ENCODE peak calls at places on chromosomes 11 and 22, in seven cellular contexts. D, Z, P, G, B, R and X are unnamed samples.

GRCh38 chr22:40076702-40077645 is 82.2 kb downstream of the FAM83F start:
- DNase-seq in D (no peak), Z (no peak), P (no peak), G (no peak), B (no peak), R (no peak), X (no peak)

GRCh38 chr11:92048415-92048814 is 176.2 kb upstream of the FAT3 start:
- DNase-seq in D (no peak), Z (no peak), P (no peak), G (no peak), B (no peak), R (no peak), X (no peak)

GRCh38 chr11:130798801-130799200 is 117.5 kb downstream of the SNX19 start:
- DNase-seq in D (no peak), Z (no peak), P (no peak), G (no peak), B (peak), R (no peak), X (no peak)

GRCh38 chr11:79274636-79275315 is 166.1 kb downstream of the TENM4 start:
- DNase-seq in D (no peak), Z (peak), P (no peak), G (no peak), B (peak), R (no peak), X (no peak)

GRCh38 chr11:133830931-133831907 is 14.1 kb downstream of the SPATA19 start:
- DNase-seq in D (no peak), Z (no peak), P (no peak), G (no peak), B (no peak), R (no peak), X (no peak)

GRCh38 chr11:13784441-13784840 is 116.0 kb downstream of the FAR1 start:
- DNase-seq in D (no peak), Z (no peak), P (no peak), G (no peak), B (no peak), R (no peak), X (no peak)

GRCh38 chr11:11444027-11444799 is 91.2 kb upstream of the CSNK2A3 start:
- DNase-seq in D (no peak), Z (no peak), P (no peak), G (no peak), B (peak), R (no peak), X (no peak)

GRCh38 chr11:47415949-47416472 is 7.6 kb downstream of the SLC39A13 start:
- DNase-seq in D (no peak), Z (no peak), P (no peak), G (no peak), B (peak), R (peak), X (no peak)

GRCh38 chr11:57468276-57468675 is 7.9 kb downstream of the RTN4RL2 start:
- DNase-seq in D (no peak), Z (no peak), P (no peak), G (no peak), B (no peak), R (no peak), X (no peak)

GRCh38 chr11:73087730-73088129 is 54.4 kb downstream of the FCHSD2 start:
- DNase-seq in D (no peak), Z (no peak), P (no peak), G (no peak), B (no peak), R (no peak), X (no peak)

GRCh38 chr11:76151561-76152085 is 54.7 kb downstream of the WNT11 start:
- DNase-seq in D (no peak), Z (no peak), P (no peak), G (no peak), B (no peak), R (no peak), X (no peak)